ENCODE peak calls at places on chromosomes 7 and 10, in eight cellular contexts. S, G, Z, B, L, M, O and N are unnamed samples.

GRCh38 chr10:69869291-69869841 is 67.7 kb downstream of the COL13A1 start:
- DNase-seq in S (peak; percentile 66), B (peak; percentile 79), O (no peak), L (no peak), M (peak; percentile 46), G (no peak), Z (no peak), N (peak; percentile 23)

GRCh38 chr10:127195041-127195506 is 1.3 kb downstream of the INSYN2A start:
- DNase-seq in L (peak; percentile 52), M (peak; percentile 7), O (no peak), S (no peak), B (no peak), Z (no peak), G (no peak), N (no peak)

GRCh38 chr10:114259825-114260224 is 20.8 kb downstream of the VWA2 start:
- DNase-seq in S (no peak), M (no peak), O (no peak), G (no peak), Z (no peak), L (no peak), B (no peak), N (no peak)

GRCh38 chr7:112995091-112995824 is 91.4 kb downstream of the GPR85 start:
- DNase-seq in L (peak; percentile 20), O (no peak), M (no peak), Z (no peak), G (no peak), B (no peak), S (no peak), N (no peak)

GRCh38 chr10:14329609-14330246 is 996 bp downstream of the FRMD4A start:
- DNase-seq in Z (no peak), O (no peak), M (no peak), L (peak; percentile 51), G (no peak), B (no peak), S (no peak), N (no peak)

GRCh38 chr7:77866791-77867190 is 68.2 kb downstream of the PHTF2 start:
- DNase-seq in L (no peak), M (peak; percentile 79), S (no peak), O (no peak), G (no peak), B (no peak), Z (peak; percentile 66), N (no peak)

GRCh38 chr7:101020444-101020843 is 563 bp downstream of the MUC17 start:
- DNase-seq in B (no peak), O (no peak), L (no peak), Z (no peak), G (no peak), M (no peak), S (no peak), N (no peak)

GRCh38 chr7:111090834-111091233 is at the start of gene LRRN3:
- DNase-seq in Z (no peak), M (no peak), G (no peak), L (peak; percentile 25), O (no peak), B (no peak), S (no peak), N (no peak)

GRCh38 chr7:94062372-94062771 is 58.2 kb upstream of the BET1 start:
- DNase-seq in G (no peak), M (no peak), O (no peak), S (no peak), B (no peak), L (no peak), Z (no peak), N (no peak)

GRCh38 chr7:94067506-94067905 is 63.4 kb upstream of the BET1 start:
- DNase-seq in S (no peak), O (no peak), M (no peak), B (no peak), L (no peak), G (no peak), Z (no peak), N (no peak)

GRCh38 chr7:94069154-94069739 is 65.1 kb upstream of the BET1 start:
- DNase-seq in Z (no peak), G (peak; percentile 21), O (no peak), S (no peak), L (no peak), B (no peak), M (no peak), N (no peak)

GRCh38 chr7:94064541-94065191 is 60.5 kb upstream of the BET1 start:
- DNase-seq in O (no peak), M (peak; percentile 89), B (no peak), Z (no peak), S (no peak), G (no peak), L (peak; percentile 32), N (no peak)

GRCh38 chr7:94067047-94067446 is 62.9 kb upstream of the BET1 start:
- DNase-seq in B (no peak), O (no peak), Z (no peak), S (no peak), M (no peak), G (no peak), L (no peak), N (no peak)
- H3K4me1 ChIP-seq in B (no peaks in the 10 kb centered on the region), O (no peaks in the 10 kb centered on the region), Z (no peaks in the 10 kb centered on the region), S (no peaks in the 10 kb centered on the region), M (peaks cover 25% of the 10 kb centered on the region), G (peaks cover 13% of the 10 kb centered on the region), L (no peaks in the 10 kb centered on the region), N (no peaks in the 10 kb centered on the region)

GRCh38 chr10:124530215-124530665 is 68.6 kb downstream of the LHPP start:
- DNase-seq in L (peak; percentile 89), Z (no peak), S (peak; percentile 90), B (peak; percentile 91), G (no peak), M (peak; percentile 66), O (peak; percentile 82), N (peak; percentile 72)
- TF ChIP-seq POLR2AphosphoS5 in L (no peak), Z (no peak), S (peak; percentile 73), B (no peak), G (no peak), M (no peak), O (no peak), N (peak; percentile 52)

GRCh38 chr7:137969828-137970227 is 32.1 kb downstream of the CREB3L2 start:
- DNase-seq in L (no peak), Z (no peak), S (no peak), O (no peak), M (no peak), B (no peak), G (no peak), N (no peak)
- H3K4me3 ChIP-seq in L (no peak overlapping the region), Z (no peak overlapping the region), S (no peak overlapping the region), O (peak overlapping the region; percentile 3), M (no peak overlapping the region), B (no peak overlapping the region), G (no peak overlapping the region), N (no peak overlapping the region)

GRCh38 chr10:63760708-63761047 is 239.5 kb downstream of the REEP3 start:
- DNase-seq in L (no peak), S (no peak), M (no peak), B (no peak), G (no peak), Z (no peak), O (no peak), N (no peak)

GRCh38 chr10:63760034-63760707 is 239.0 kb downstream of the REEP3 start:
- DNase-seq in O (no peak), G (no peak), S (no peak), Z (no peak), M (no peak), L (no peak), B (no peak), N (no peak)

GRCh38 chr10:63761243-63761642 is 240.0 kb downstream of the REEP3 start:
- DNase-seq in Z (no peak), G (no peak), B (no peak), M (no peak), O (no peak), L (peak; percentile 30), S (no peak), N (no peak)

GRCh38 chr10:63758080-63758479 is 236.9 kb downstream of the REEP3 start:
- DNase-seq in O (no peak), G (no peak), Z (no peak), M (no peak), S (peak; percentile 27), B (no peak), L (no peak), N (no peak)

GRCh38 chr10:63759335-63759734 is 238.1 kb downstream of the REEP3 start:
- DNase-seq in Z (no peak), L (no peak), O (no peak), M (no peak), G (no peak), B (no peak), S (peak; percentile 29), N (no peak)
- H3K4me1 ChIP-seq in Z (no peaks in the 10 kb centered on the region), L (no peaks in the 10 kb centered on the region), O (no peaks in the 10 kb centered on the region), M (no peaks in the 10 kb centered on the region), G (no peaks in the 10 kb centered on the region), B (no peaks in the 10 kb centered on the region), S (no peaks in the 10 kb centered on the region), N (no peaks in the 10 kb centered on the region)

DNA sequence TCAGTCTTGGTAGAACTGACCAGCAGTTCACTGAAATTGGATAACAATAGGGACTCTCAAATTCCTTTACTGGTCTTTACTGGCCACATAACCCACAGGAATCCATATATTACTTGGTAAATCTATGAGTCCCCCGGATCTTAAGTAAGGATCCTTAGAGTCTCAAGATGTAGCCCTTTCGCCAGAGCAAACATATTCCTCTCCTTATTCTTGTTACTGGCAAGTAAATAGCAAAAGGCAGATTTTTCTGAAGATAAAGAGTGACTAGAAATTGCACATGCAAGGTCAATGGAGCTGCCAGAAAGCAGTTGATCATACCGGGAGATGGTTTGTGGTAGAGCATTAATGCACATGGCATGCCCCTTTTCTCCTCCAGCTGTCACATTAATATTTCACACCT is 283.0 kb downstream of the HDAC9 start:
- DNase-seq in S (no peak), Z (no peak), M (no peak), O (no peak), L (no peak), G (no peak), B (no peak), N (no peak)
- TF ChIP-seq POLR2AphosphoS5 in S (no peak), Z (no peak), M (no peak), O (no peak), L (no peak), G (no peak), B (no peak), N (no peak)